ENCODE peak calls at places on chromosomes 5 and 9, in ten cellular contexts. Z is SHP77, V is endothelial cell, Q is AG10803, M is Kasumi-1, Y is fibroblast of pulmonary artery, K is caudate nucleus, A is NCI-H2081, E is BE2C, R is HS-5. B is an unnamed sample.

GRCh38 chr5:15787676-15788075 is 287.7 kb downstream of the FBXL7 start:
- DNase-seq in Z (no peak), V (no peak), Q (peak), M (no peak), Y (no peak), K (no peak), A (no peak), E (no peak), R (no peak), B (no peak)

GRCh38 chr9:113164536-113165300 is 13.9 kb downstream of the SLC31A2 start:
- DNase-seq in Z (no peak), V (no peak), Q (peak), M (no peak), Y (peak), K (peak), A (no peak), E (peak), R (no peak), B (no peak)

GRCh38 chr5:160837749-160838593 is 14.0 kb downstream of the ATP10B start:
- DNase-seq in Z (no peak), V (no peak), Q (peak), M (no peak), Y (no peak), K (no peak), A (no peak), E (no peak), R (no peak), B (peak)

GRCh38 chr5:124279146-124279545 is 467.3 kb downstream of the ZNF608 start:
- DNase-seq in Z (no peak), V (no peak), Q (no peak), M (no peak), Y (no peak), K (no peak), A (no peak), E (no peak), R (no peak), B (no peak)

GRCh38 chr5:74052441-74052840 is 426.4 kb downstream of the ARHGEF28 start:
- DNase-seq in Z (no peak), V (no peak), Q (no peak), M (no peak), Y (no peak), K (no peak), A (no peak), E (no peak), R (no peak), B (no peak)

GRCh38 chr5:41094871-41095270 is 23.7 kb upstream of the MROH2B start:
- DNase-seq in Z (no peak), V (no peak), Q (no peak), M (no peak), Y (peak), K (no peak), A (no peak), E (no peak), R (no peak), B (no peak)

GRCh38 chr5:35598707-35599370 is 18.8 kb upstream of the SPEF2 start:
- DNase-seq in Z (no peak), V (no peak), Q (no peak), M (peak), Y (no peak), K (no peak), A (no peak), E (no peak), R (no peak), B (peak)

GRCh38 chr5:80125962-80126480 is 90.9 kb downstream of the THBS4 start:
- DNase-seq in Z (no peak), V (no peak), Q (peak), M (peak), Y (peak), K (no peak), A (no peak), E (no peak), R (peak), B (no peak)

GRCh38 chr5:53416144-53416730 is 64.2 kb upstream of the FST start:
- DNase-seq in Z (no peak), V (no peak), Q (no peak), M (no peak), Y (no peak), K (no peak), A (no peak), E (no peak), R (no peak), B (no peak)

GRCh38 chr9:114518599-114519022 is 13.3 kb upstream of the WHRN start:
- DNase-seq in Z (no peak), V (no peak), Q (no peak), M (no peak), Y (no peak), K (no peak), A (no peak), E (no peak), R (no peak), B (no peak)

GRCh38 chr5:135184646-135185045 is 150.6 kb upstream of the PITX1 start:
- DNase-seq in Z (no peak), V (no peak), Q (no peak), M (no peak), Y (no peak), K (no peak), A (no peak), E (no peak), R (no peak), B (no peak)